ENCODE peak calls at places on chromosomes 3 and 15, in eight cellular contexts. F is A549, S is HCT116, Z is H1, V is HepG2, U is endothelial cell of umbilical vein, X is K562, W is GM12878. O is an unnamed sample.

GRCh38 chr3:67526246-67526645 is 128.2 kb downstream of the SUCLG2 start:
- DNase-seq in F (no peak), S (no peak), Z (no peak), V (no peak), U (no peak), X (no peak), W (no peak), O (peak)

GRCh38 chr3:106683931-106684330 is 693.3 kb upstream of the CCDC54 start:
- DNase-seq in F (no peak), S (no peak), Z (no peak), V (no peak), U (no peak), X (no peak), W (no peak), O (no peak)

GRCh38 chr15:77654975-77655374 is 22.3 kb upstream of the LINGO1 start:
- DNase-seq in F (peak), S (peak), Z (peak), V (peak), U (no peak), X (peak), W (no peak), O (peak)

GRCh38 chr3:27720899-27721716 is 1.0 kb downstream of the EOMES start:
- DNase-seq in F (peak), S (peak), Z (peak), V (no peak), U (no peak), X (no peak), W (no peak), O (no peak)

GRCh38 chr3:141275973-141276372 is 44.3 kb downstream of the PXYLP1 start:
- DNase-seq in F (peak), S (no peak), Z (no peak), V (peak), U (no peak), X (no peak), W (no peak), O (peak)

GRCh38 chr3:100455841-100456550 is 36.4 kb upstream of the TMEM45A start:
- DNase-seq in F (no peak), S (no peak), Z (no peak), V (no peak), U (no peak), X (no peak), W (no peak), O (no peak)

GRCh38 chr3:143163562-143163961 is 44.0 kb downstream of the CHST2 start:
- DNase-seq in F (no peak), S (no peak), Z (no peak), V (no peak), U (no peak), X (no peak), W (no peak), O (no peak)

GRCh38 chr3:72274511-72275295 is 489.8 kb upstream of the PROK2 start:
- DNase-seq in F (peak), S (no peak), Z (no peak), V (no peak), U (no peak), X (no peak), W (no peak), O (peak)

GRCh38 chr15:42107483-42107882 is 13.1 kb upstream of the PLA2G4D start:
- DNase-seq in F (no peak), S (no peak), Z (no peak), V (no peak), U (no peak), X (no peak), W (no peak), O (no peak)

GRCh38 chr15:25323420-25323819 is 115.4 kb downstream of the UBE3A start:
- DNase-seq in F (no peak), S (no peak), Z (no peak), V (no peak), U (no peak), X (no peak), W (no peak), O (no peak)

GRCh38 chr3:160381470-160381869 is 17.6 kb downstream of the IFT80 start:
- DNase-seq in F (no peak), S (no peak), Z (no peak), V (no peak), U (no peak), X (no peak), W (no peak), O (no peak)

GRCh38 chr3:172987268-172987667 is 153.8 kb downstream of the SPATA16 start:
- DNase-seq in F (peak), S (peak), Z (peak), V (peak), U (peak), X (peak), W (no peak), O (no peak)

GRCh38 chr3:127697531-127698240 is 24.9 kb downstream of the ABTB1 start:
- DNase-seq in F (peak), S (peak), Z (peak), V (peak), U (peak), X (peak), W (peak), O (peak)

GRCh38 chr3:61681636-61682035 is 120.3 kb downstream of the PTPRG start:
- DNase-seq in F (no peak), S (no peak), Z (no peak), V (no peak), U (no peak), X (no peak), W (no peak), O (no peak)

GRCh38 chr3:104612218-104612617 is 754.5 kb upstream of the ALCAM start:
- DNase-seq in F (no peak), S (no peak), Z (no peak), V (no peak), U (no peak), X (no peak), W (no peak), O (no peak)

GRCh38 chr15:31459011-31459748 is 132.5 kb downstream of the KLF13 start:
- DNase-seq in F (no peak), S (no peak), Z (no peak), V (no peak), U (no peak), X (no peak), W (peak), O (no peak)

GRCh38 chr3:197750863-197751737 is 1.4 kb downstream of the FYTTD1 start:
- DNase-seq in F (peak), S (no peak), Z (no peak), V (no peak), U (peak), X (no peak), W (no peak), O (peak)

GRCh38 chr3:96449803-96450202 is 364.6 kb upstream of the EPHA6 start:
- DNase-seq in F (no peak), S (no peak), Z (no peak), V (peak), U (peak), X (no peak), W (no peak), O (no peak)

DNA sequence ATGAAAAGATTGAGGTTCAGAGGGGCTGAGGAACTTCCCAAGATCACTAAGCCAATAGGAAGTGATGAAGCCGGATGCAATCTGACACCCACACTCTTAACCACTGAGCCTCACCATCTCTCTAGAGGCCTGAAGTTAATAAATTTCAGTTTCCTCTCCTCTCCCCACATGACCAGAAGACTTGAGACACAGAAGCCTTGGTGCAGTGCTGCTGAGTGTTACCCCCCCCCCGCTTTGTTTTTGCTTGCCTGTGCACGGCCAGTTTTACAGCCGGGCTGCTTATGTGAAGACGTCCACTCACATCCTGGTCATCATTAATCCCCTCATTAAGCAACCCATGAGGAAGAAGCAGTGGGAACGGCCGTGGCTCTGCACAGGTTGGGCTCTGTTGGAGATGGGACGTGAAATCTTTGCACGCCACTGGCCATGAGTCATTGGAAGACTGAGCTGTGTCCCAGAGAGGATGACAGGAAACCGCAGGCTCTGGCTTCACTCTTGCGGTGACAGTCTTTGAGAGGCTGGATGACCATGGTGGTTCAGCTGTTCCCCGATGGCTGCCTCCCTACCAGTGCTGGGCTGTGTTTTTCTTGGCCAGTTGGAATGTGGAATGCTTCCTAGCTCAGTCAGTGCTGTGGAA is 232.5 kb upstream of the LRTM1 start:
- DNase-seq in F (no peak), S (no peak), Z (no peak), V (no peak), U (no peak), X (no peak), W (peak), O (peak)
- TF ChIP-seq POLR2A in F (no peak), S (no peak), Z (no peak), V (no peak), U (no peak), X (no peak), W (no peak), O (no peak)

DNA sequence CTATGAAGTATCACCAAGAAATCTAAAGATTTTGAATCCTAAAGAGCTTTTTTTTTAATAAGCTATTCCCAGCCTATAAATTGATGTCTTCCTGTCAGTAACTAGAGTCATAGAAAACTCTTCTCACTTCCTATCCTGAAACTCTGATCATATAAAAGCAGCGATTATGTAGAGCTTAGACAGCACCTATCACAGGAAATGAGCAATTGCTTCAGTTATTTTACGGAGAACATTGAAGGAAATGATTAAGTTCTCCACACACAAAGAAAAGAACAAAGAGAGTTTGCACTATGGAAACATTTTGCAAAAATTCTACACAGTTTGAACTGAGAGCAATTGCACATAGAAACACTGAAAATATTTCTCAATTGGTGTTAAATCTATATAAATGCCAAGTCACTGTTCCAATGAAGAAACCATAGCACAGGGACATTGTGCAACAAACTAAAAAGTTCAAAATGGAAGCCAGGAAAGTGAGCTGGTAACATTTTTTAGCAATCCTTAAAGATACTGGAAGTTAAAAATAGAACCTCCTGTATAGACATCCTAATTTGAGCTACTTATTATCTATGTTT is 291.5 kb upstream of the ARHGEF26 start:
- DNase-seq in F (no peak), S (no peak), Z (no peak), V (no peak), U (peak), X (no peak), W (no peak), O (no peak)
- TF ChIP-seq MAX in F (no peak), S (no peak), Z (no peak), V (no peak), U (no peak), X (no peak), W (no peak), O (no peak)

DNA sequence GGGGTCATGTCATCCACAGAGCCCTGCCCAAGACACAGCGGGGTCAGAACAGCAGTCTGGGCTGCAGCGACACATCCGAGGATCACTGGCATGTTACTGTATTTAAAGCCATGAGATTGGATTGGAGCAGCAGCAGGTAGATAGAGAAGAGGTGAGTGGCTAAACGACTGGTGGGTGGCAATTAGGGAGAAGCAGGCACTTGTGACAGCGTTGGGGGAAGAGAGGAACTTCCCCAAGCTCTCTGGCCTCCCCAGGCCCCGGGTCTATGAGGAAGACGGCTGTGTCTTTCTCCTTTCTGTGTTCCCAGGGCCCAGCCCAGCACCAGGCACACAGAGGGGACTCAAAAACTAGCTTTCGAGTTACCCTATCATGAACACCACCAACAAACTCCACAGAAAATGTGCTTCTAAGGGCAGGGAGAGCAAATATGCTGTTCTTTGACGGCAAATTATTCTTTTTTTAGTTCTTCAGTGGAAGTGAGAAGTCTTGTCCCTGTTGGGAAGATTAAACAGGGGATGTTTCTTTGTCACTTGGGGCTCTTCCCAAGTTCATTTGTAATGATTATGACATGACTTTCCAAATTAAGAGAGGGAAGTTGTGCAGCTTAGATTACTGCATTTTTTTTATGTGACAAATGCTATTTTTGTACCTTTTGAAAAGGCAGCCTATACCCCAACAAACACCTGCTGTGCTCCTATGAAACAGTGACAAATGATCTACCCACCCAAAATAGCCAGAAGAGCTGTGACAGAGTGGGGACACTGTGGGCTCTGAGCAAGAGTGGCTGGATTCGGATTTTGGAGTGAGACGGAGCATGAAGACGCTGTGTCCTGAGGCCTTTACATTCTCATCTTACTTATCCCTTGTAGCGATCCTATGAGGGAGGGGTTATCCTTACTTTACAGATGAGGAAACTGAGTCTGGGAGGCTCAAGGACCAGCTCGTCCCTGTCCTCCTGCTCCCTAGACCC is 7.2 kb upstream of the SYNM start:
- DNase-seq in F (no peak), S (no peak), Z (no peak), V (no peak), U (no peak), X (no peak), W (no peak), O (no peak)
- TF ChIP-seq POLR2A in F (no peak), S (no peak), Z (no peak), V (no peak), U (no peak), X (no peak), W (no peak), O (no peak)

GRCh38 chr3:161420746-161421145 is 49.4 kb upstream of the SPTSSB start:
- DNase-seq in F (peak), S (no peak), Z (no peak), V (peak), U (peak), X (no peak), W (no peak), O (no peak)
- TF ChIP-seq MAX in F (peak), S (no peak), Z (peak), V (peak), U (no peak), X (no peak), W (no peak), O (no peak)

GRCh38 chr3:13645791-13646637 is 97.1 kb downstream of the FBLN2 start:
- DNase-seq in F (no peak), S (no peak), Z (no peak), V (no peak), U (no peak), X (no peak), W (no peak), O (no peak)

GRCh38 chr3:13650210-13651056 is 101.5 kb downstream of the FBLN2 start:
- DNase-seq in F (peak), S (peak), Z (peak), V (peak), U (peak), X (peak), W (no peak), O (peak)

GRCh38 chr3:13648744-13649096 is 99.8 kb downstream of the FBLN2 start:
- DNase-seq in F (no peak), S (no peak), Z (no peak), V (no peak), U (no peak), X (no peak), W (no peak), O (no peak)

GRCh38 chr3:13647314-13648059 is 98.6 kb downstream of the FBLN2 start:
- DNase-seq in F (no peak), S (no peak), Z (no peak), V (no peak), U (no peak), X (peak), W (no peak), O (peak)

DNA sequence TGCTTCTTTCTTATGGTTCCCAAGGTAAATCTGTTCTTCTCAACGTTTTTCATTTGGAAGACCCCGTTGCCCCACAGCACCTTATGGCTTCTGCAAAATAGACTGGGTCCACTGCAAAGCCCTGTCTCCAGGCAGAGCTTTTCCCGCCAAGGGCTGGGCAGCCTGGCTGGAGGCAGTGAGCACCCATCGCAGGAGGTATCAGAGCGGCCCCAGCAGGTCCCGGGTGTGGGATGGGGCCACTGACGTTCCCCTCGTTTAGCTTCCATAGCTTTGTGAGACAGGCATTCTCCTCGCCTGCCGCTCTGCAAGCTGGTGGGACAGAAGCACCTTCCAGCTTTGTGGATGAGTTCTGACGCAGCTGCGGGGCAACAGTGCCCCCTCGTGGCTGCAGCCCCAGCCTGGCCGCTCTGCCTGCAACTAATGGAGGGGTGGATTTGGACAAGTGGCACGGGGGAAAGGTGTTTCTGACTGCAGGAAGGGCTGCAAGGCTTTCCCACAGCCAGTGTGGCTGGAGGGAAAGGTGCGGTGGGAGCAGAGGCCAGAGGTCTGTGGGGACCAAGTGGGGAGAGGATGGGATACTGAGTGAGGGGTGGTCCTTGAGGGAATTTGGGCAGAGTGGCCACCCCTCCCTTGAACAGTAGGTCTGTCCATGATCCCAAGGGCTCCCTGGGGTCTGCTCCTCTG is 99.3 kb downstream of the FBLN2 start:
- DNase-seq in F (peak), S (peak), Z (peak), V (peak), U (peak), X (peak), W (no peak), O (peak)
- TF ChIP-seq POLR2A in F (no peak), S (no peak), Z (no peak), V (no peak), U (no peak), X (no peak), W (no peak), O (no peak)

DNA sequence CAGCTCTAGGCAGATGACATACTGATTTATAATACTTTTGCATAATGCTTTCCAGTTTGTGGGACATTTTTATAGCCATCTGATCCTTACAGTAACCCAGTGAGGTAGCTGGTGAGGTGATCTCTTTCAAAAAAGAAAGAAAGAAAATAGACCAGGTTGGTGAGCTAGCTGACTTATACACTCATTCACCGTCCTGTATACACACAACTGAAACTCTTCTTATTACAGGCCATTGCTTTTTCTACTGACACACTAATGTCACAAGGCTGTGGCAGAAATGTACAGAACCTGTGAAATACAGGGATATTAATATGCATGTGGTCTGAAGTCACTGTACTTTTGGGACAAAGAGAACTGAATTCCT is 150.2 kb upstream of the BHLHE40 start:
- DNase-seq in F (peak), S (no peak), Z (no peak), V (no peak), U (no peak), X (no peak), W (no peak), O (no peak)
- TF ChIP-seq MAX in F (no peak), S (no peak), Z (no peak), V (no peak), U (no peak), X (no peak), W (no peak), O (no peak)

O was measured in NB4.